ENCODE peak calls at places on chromosomes 3 and 15, in four cellular contexts. R is SW 1271, K is left cardiac atrium, S is pons. F is an unnamed sample.

GRCh38 chr15:35115155-35115725 is 30.1 kb upstream of the NANOGP8 start:
- DNase-seq in S (no peak), K (no peak), R (no peak), F (peak; percentile 12)

GRCh38 chr15:72306211-72306785 is 13.7 kb downstream of the CELF6 start:
- DNase-seq in K (no peak), R (no peak), S (peak; percentile 15), F (peak; percentile 28)

GRCh38 chr3:156782319-156782718 is 43.8 kb upstream of the LEKR1 start:
- DNase-seq in S (no peak), K (no peak), R (no peak), F (no peak)

GRCh38 chr3:127053450-127053849 is 70.5 kb downstream of the PLXNA1 start:
- DNase-seq in S (no peak), K (peak; percentile 19), R (no peak), F (no peak)

GRCh38 chr3:78846688-78847087 is 921.1 kb downstream of the ROBO1 start:
- DNase-seq in K (no peak), R (no peak), S (no peak), F (no peak)

GRCh38 chr15:69305204-69305931 is 6.7 kb downstream of the PAQR5 start:
- DNase-seq in K (peak; percentile 41), S (no peak), R (peak; percentile 97), F (peak; percentile 31)

GRCh38 chr3:122921791-122922651 is 105.5 kb downstream of the SEMA5B start:
- DNase-seq in K (no peak), R (no peak), S (no peak), F (no peak)

GRCh38 chr3:165852150-165852549 is 14.9 kb upstream of the BCHE start:
- DNase-seq in R (no peak), K (no peak), S (no peak), F (no peak)

GRCh38 chr15:96274698-96275097 is 55.8 kb upstream of the NR2F2 start:
- DNase-seq in S (no peak), R (peak; percentile 72), K (no peak), F (no peak)

GRCh38 chr3:128343287-128344045 is 123.2 kb downstream of the DNAJB8 start:
- DNase-seq in K (no peak), S (no peak), R (no peak), F (peak; percentile 91)

GRCh38 chr3:113261996-113262665 is 50.8 kb downstream of the BOC start:
- DNase-seq in S (no peak), K (no peak), R (no peak), F (peak; percentile 58)

GRCh38 chr3:182730675-182731042 is 62.6 kb upstream of the ATP11B start:
- DNase-seq in K (no peak), S (no peak), R (no peak), F (no peak)

GRCh38 chr3:186143280-186143679 is 34.4 kb upstream of the ETV5 start:
- DNase-seq in K (no peak), S (no peak), R (no peak), F (no peak)

GRCh38 chr15:90287096-90287495 is 21.6 kb downstream of the NGRN start:
- DNase-seq in R (no peak), K (no peak), S (no peak), F (no peak)

GRCh38 chr3:152377184-152377570 is 108.4 kb downstream of the MBNL1 start:
- DNase-seq in S (no peak), K (no peak), R (no peak), F (no peak)

GRCh38 chr3:156983559-156983958 is 157.4 kb downstream of the LEKR1 start:
- DNase-seq in K (no peak), S (no peak), R (no peak), F (no peak)

GRCh38 chr3:16633948-16634347 is 28.7 kb upstream of the DAZL start:
- DNase-seq in K (no peak), S (peak; percentile 7), R (no peak), F (no peak)

GRCh38 chr3:112746675-112747276 is 99.9 kb downstream of the CD200R1L start:
- DNase-seq in R (no peak), S (no peak), K (no peak), F (no peak)

GRCh38 chr15:70772402-70772801 is 9.0 kb upstream of the UACA start:
- DNase-seq in K (no peak), R (no peak), S (no peak), F (no peak)

GRCh38 chr15:29986946-29987345 is 95.8 kb upstream of the GOLGA8J start:
- DNase-seq in S (no peak), K (no peak), R (no peak), F (no peak)

GRCh38 chr15:81023483-81024264 is 23.0 kb downstream of the TLNRD1 start:
- DNase-seq in S (peak; percentile 89), R (no peak), K (peak; percentile 84), F (peak; percentile 41)

GRCh38 chr3:47010050-47010712 is 30.7 kb downstream of the NBEAL2 start:
- DNase-seq in R (no peak), S (no peak), K (peak; percentile 26), F (no peak)

GRCh38 chr3:160105902-160106584 is 117.4 kb downstream of the IL12A start:
- DNase-seq in S (no peak), R (no peak), K (no peak), F (no peak)

GRCh38 chr15:36370735-36371115 is 208.7 kb upstream of the CDIN1 start:
- DNase-seq in K (no peak), S (no peak), R (peak; percentile 81), F (no peak)

GRCh38 chr3:156291269-156292123 is 171.1 kb downstream of the KCNAB1 start:
- DNase-seq in K (peak; percentile 31), R (no peak), S (no peak), F (no peak)

GRCh38 chr3:54433846-54434245 is 311.5 kb downstream of the CACNA2D3 start:
- DNase-seq in K (no peak), S (no peak), R (no peak), F (no peak)

GRCh38 chr15:59892995-59893394 is 111.1 kb upstream of the FOXB1 start:
- DNase-seq in R (no peak), K (no peak), S (no peak), F (no peak)

GRCh38 chr3:133987933-133988484 is 41.7 kb downstream of the SLCO2A1 start:
- DNase-seq in R (no peak), S (no peak), K (no peak), F (no peak)

GRCh38 chr3:139288266-139288821 is 55.5 kb upstream of the MRPS22 start:
- DNase-seq in K (peak; percentile 35), S (no peak), R (no peak), F (peak; percentile 69)

GRCh38 chr3:106842151-106842550 is 535.1 kb upstream of the CCDC54 start:
- DNase-seq in S (no peak), R (no peak), K (no peak), F (no peak)

GRCh38 chr15:92930776-92931175 is 30.7 kb downstream of the CHD2 start:
- DNase-seq in S (no peak), R (peak; percentile 66), K (no peak), F (no peak)

GRCh38 chr3:23968467-23969184 is 23.5 kb downstream of the NR1D2 start:
- DNase-seq in R (no peak), S (no peak), K (no peak), F (no peak)

GRCh38 chr3:111691293-111691909 is 96.3 kb upstream of the ZBED2 start:
- DNase-seq in S (peak; percentile 61), R (peak; percentile 78), K (no peak), F (no peak)

GRCh38 chr3:152230367-152230766 is 38.4 kb upstream of the MBNL1 start:
- DNase-seq in S (no peak), R (no peak), K (no peak), F (no peak)